ENCODE peak calls at places on chromosomes 13 and 19, in five cellular contexts. M is transverse colon; U is CD8-positive, alpha-beta memory T cell; H is IMR-90; Q is A549. A is an unnamed sample. For H3K4me1, the result is how much of the 10 kb centered on the place peaks cover.

GRCh38 chr19:1237754-1238372 is at the start of gene CBARP:
- DNase-seq in Q (no peak), H (no peak), M (no peak), U (peak), A (no peak)

GRCh38 chr19:29372921-29373797 is 152.6 kb upstream of the VSTM2B start:
- DNase-seq in M (no peak), U (no peak), Q (no peak), H (no peak), A (no peak)

GRCh38 chr13:101752432-101752831 is 300.0 kb downstream of the ITGBL1 start:
- DNase-seq in M (no peak), U (no peak), H (no peak), Q (no peak), A (no peak)

GRCh38 chr19:4722671-4723464 is 774 bp downstream of the DPP9 start:
- DNase-seq in H (peak), U (no peak), Q (no peak), M (no peak), A (peak)

GRCh38 chr19:19209372-19209771 is 2.4 kb upstream of the NCAN start:
- DNase-seq in M (no peak), Q (no peak), H (no peak), U (no peak), A (no peak)

GRCh38 chr13:41654800-41655199 is 197.4 kb downstream of the RGCC start:
- DNase-seq in U (no peak), M (no peak), Q (no peak), H (no peak), A (no peak)

GRCh38 chr19:1122972-1123363 is 19.2 kb downstream of the GPX4 start:
- DNase-seq in U (no peak), Q (peak), M (peak), H (peak), A (peak)

GRCh38 chr13:83449666-83450395 is 432.4 kb downstream of the SLITRK1 start:
- DNase-seq in U (no peak), Q (peak), M (no peak), H (peak), A (no peak)

GRCh38 chr13:79434578-79434977 is 28.5 kb upstream of the RBM26 start:
- DNase-seq in Q (no peak), H (peak), U (no peak), M (no peak), A (no peak)

GRCh38 chr13:102563267-102563666 is 33.5 kb upstream of the TPP2 start:
- DNase-seq in Q (no peak), M (no peak), H (no peak), U (no peak), A (no peak)

GRCh38 chr13:44407379-44407778 is 33.8 kb downstream of the SERP2 start:
- DNase-seq in Q (no peak), U (no peak), M (no peak), H (no peak), A (no peak)

GRCh38 chr19:34287676-34288140 is 33.4 kb downstream of the GARRE1 start:
- DNase-seq in H (no peak), M (no peak), U (no peak), Q (no peak), A (no peak)
- H3K27ac ChIP-seq in H (no peak), M (no peak), U (no peak), Q (no peak), A (no peak)

DNA sequence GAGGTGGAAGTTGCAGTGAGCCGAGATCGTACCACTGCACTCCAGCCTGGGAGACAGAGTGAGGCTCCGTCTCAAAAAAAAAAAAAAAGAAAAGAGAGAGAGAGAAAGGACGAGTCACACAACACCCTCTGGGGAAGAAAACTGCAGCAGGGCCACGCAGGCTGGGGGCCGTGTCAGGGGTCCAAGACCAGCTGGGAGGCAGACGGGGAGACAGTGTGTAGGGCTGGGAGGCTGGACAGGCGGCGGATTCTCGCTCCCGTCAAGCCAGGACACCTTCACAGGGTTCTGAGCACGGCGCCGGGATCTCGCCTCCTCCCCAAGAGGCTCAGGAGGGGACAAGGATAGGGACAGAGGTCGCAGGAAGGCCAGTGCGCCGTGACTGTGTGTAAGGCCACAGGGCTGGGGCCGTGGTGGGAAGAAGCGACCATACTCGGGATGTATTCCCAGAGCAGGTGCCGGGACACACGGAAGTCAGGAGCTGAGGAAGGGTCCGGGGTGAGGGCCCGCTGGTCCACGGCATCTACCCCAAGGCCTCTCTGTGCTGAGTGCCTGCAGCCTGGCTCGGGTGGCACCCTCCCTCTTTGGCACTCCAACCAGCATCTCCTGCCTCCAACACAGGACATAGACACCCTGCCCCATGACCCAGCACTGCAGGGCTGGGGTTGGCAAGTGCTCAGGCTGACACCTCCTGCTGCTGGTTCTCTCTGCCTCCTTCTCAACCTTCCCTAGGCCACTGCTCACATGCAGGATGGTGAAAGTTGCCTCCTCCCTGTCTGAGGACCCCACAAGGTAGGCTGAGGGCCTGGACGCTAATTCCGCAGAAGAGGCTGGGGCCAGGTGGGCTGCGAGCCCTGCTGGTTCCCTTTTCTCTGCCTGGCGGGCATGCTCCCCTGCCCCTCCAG is 21.2 kb downstream of the ZNF787 start:
- DNase-seq in M (no peak), Q (no peak), H (no peak), U (no peak), A (no peak)
- H3K4me1 ChIP-seq in M (under half), Q (under half), H (under half), U (under half), A (under half)

GRCh38 chr13:68696907-68697306 is 1410.7 kb upstream of the ATXN8OS start:
- DNase-seq in Q (no peak), H (no peak), M (no peak), U (no peak), A (no peak)

GRCh38 chr13:68697551-68697950 is 1410.1 kb upstream of the ATXN8OS start:
- DNase-seq in Q (no peak), U (no peak), M (no peak), H (no peak), A (no peak)

GRCh38 chr13:68692049-68692448 is 1415.6 kb upstream of the ATXN8OS start:
- DNase-seq in M (no peak), U (no peak), Q (no peak), H (no peak), A (no peak)
- H3K4me3 ChIP-seq in M (no peak), U (no peak), Q (no peak), H (no peak), A (no peak)

GRCh38 chr19:6236310-6237291 is 43.2 kb downstream of the MLLT1 start:
- DNase-seq in H (no peak), U (no peak), Q (no peak), M (peak), A (peak)
- H3K27ac ChIP-seq in H (no peak), U (no peak), Q (no peak), M (no peak), A (no peak)

GRCh38 chr13:54744747-54745146 is 1716.1 kb downstream of the OLFM4 start:
- DNase-seq in M (no peak), H (no peak), Q (no peak), U (no peak), A (no peak)
- H3K4me1 ChIP-seq in M (under half), H (under half), Q (under half), U (under half), A (under half)

A was measured in body of pancreas.